ENCODE peak calls at places on chromosomes 4 and X, in nine cellular contexts. E, C, G, S, A, X, R, L and I are unnamed samples.

GRCh38 chrX:131588995-131589394 is 45.1 kb downstream of the OR13H1 start:
- DNase-seq in L (no peak), C (no peak), A (no peak), E (no peak), G (no peak), R (no peak), S (no peak), X (no peak), I (no peak)

GRCh38 chr4:184369871-184370270 is 104.5 kb downstream of the IRF2 start:
- DNase-seq in A (no peak), E (no peak), R (no peak), X (no peak), C (no peak), L (no peak), G (no peak), S (no peak), I (no peak)

GRCh38 chrX:130909469-130910136 is 6.6 kb upstream of the ENOX2 start:
- DNase-seq in S (no peak), R (no peak), G (no peak), C (no peak), L (no peak), X (no peak), E (no peak), A (no peak), I (no peak)

GRCh38 chr4:76748649-76749048 is 149.3 kb downstream of the SOWAHB start:
- DNase-seq in S (no peak), E (no peak), A (peak; percentile 52), G (no peak), L (no peak), X (peak; percentile 41), R (peak; percentile 29), C (no peak), I (no peak)

GRCh38 chrX:20229155-20229554 is 37.6 kb downstream of the RPS6KA3 start:
- DNase-seq in S (no peak), X (no peak), R (no peak), G (no peak), A (no peak), C (no peak), E (no peak), L (no peak), I (no peak)

GRCh38 chrX:48996969-48997368 is 5.1 kb downstream of the GRIPAP1 start:
- DNase-seq in X (no peak), S (no peak), R (no peak), A (no peak), C (no peak), G (no peak), E (no peak), L (no peak), I (no peak)

GRCh38 chr4:145785391-145786008 is 105.6 kb downstream of the C4orf51 start:
- DNase-seq in L (no peak), X (no peak), S (no peak), C (no peak), R (no peak), A (peak; percentile 54), G (no peak), E (no peak), I (no peak)

GRCh38 chr4:157425897-157426296 is 205.4 kb downstream of the GRIA2 start:
- DNase-seq in G (no peak), X (no peak), E (no peak), L (no peak), C (no peak), A (no peak), S (no peak), R (no peak), I (no peak)

GRCh38 chr4:186827542-186827887 is 103.9 kb upstream of the FAT1 start:
- DNase-seq in A (no peak), G (no peak), C (no peak), E (no peak), X (peak; percentile 51), R (no peak), L (no peak), S (no peak), I (no peak)

GRCh38 chrX:31590581-31591113 is 518.8 kb upstream of the FTHL17 start:
- DNase-seq in R (no peak), X (peak; percentile 72), G (no peak), L (no peak), S (no peak), E (no peak), C (no peak), A (no peak), I (no peak)

GRCh38 chr4:41506071-41506470 is 31.9 kb upstream of the LIMCH1 start:
- DNase-seq in X (peak; percentile 13), A (no peak), S (no peak), R (no peak), L (no peak), E (no peak), G (no peak), C (no peak), I (no peak)

GRCh38 chrX:56978172-56978571 is 17.2 kb downstream of the SPIN3 start:
- DNase-seq in R (no peak), S (no peak), E (no peak), G (no peak), C (no peak), A (peak; percentile 33), L (peak; percentile 18), X (peak; percentile 44), I (no peak)

GRCh38 chrX:40996886-40997530 is 88.2 kb upstream of the USP9X start:
- DNase-seq in C (no peak), L (no peak), E (no peak), S (no peak), R (no peak), A (no peak), G (no peak), X (peak; percentile 81), I (no peak)

GRCh38 chrX:100316987-100317386 is 93.1 kb downstream of the PCDH19 start:
- DNase-seq in S (no peak), X (no peak), L (peak; percentile 30), C (no peak), G (no peak), A (no peak), R (no peak), E (no peak), I (peak; percentile 47)

GRCh38 chrX:69505772-69506616 is 1.9 kb downstream of the NALF2 start:
- DNase-seq in X (no peak), R (peak; percentile 63), A (no peak), G (no peak), L (no peak), S (no peak), C (no peak), E (no peak), I (no peak)

GRCh38 chr4:80188457-80188800 is 8.9 kb upstream of the PRDM8 start:
- DNase-seq in R (no peak), S (no peak), G (no peak), L (no peak), X (no peak), A (no peak), C (no peak), E (no peak), I (no peak)

GRCh38 chr4:122917731-122918130 is 4.7 kb downstream of the NUDT6 start:
- DNase-seq in R (no peak), C (no peak), S (no peak), A (no peak), G (no peak), L (no peak), E (no peak), X (peak; percentile 28), I (no peak)

GRCh38 chr4:138310498-138310897 is 68.3 kb upstream of the SLC7A11 start:
- DNase-seq in R (no peak), C (no peak), A (no peak), G (no peak), S (no peak), E (no peak), X (peak; percentile 53), L (no peak), I (no peak)

GRCh38 chrX:154308108-154308946 is 12.7 kb downstream of the TKTL1 start:
- DNase-seq in A (peak; percentile 15), R (no peak), C (peak; percentile 48), E (peak; percentile 44), X (peak; percentile 10), G (peak; percentile 36), L (peak; percentile 66), S (no peak), I (peak; percentile 49)

GRCh38 chrX:154312116-154312515 is 16.5 kb downstream of the TKTL1 start:
- DNase-seq in A (no peak), C (no peak), S (no peak), E (no peak), R (no peak), L (no peak), G (no peak), X (no peak), I (no peak)

GRCh38 chrX:154309041-154309775 is 13.6 kb downstream of the TKTL1 start:
- DNase-seq in G (no peak), E (no peak), X (no peak), S (no peak), R (no peak), C (no peak), L (no peak), A (no peak), I (no peak)

GRCh38 chrX:154313147-154313546 is 17.6 kb downstream of the TKTL1 start:
- DNase-seq in E (no peak), G (no peak), C (no peak), R (no peak), S (no peak), X (no peak), L (no peak), A (no peak), I (no peak)

GRCh38 chrX:154310991-154311541 is 15.5 kb downstream of the TKTL1 start:
- DNase-seq in A (no peak), X (peak; percentile 7), C (no peak), E (no peak), S (no peak), L (no peak), R (no peak), G (no peak), I (no peak)
- H3K4me1 ChIP-seq in A (no peaks in the 10 kb centered on the region), X (no peaks in the 10 kb centered on the region), C (no peaks in the 10 kb centered on the region), E (no peaks in the 10 kb centered on the region), S (no peaks in the 10 kb centered on the region), L (no peaks in the 10 kb centered on the region), R (no peaks in the 10 kb centered on the region), G (no peaks in the 10 kb centered on the region), I (no peaks in the 10 kb centered on the region)

GRCh38 chrX:63746715-63747114 is 38.3 kb downstream of the ARHGEF9 start:
- DNase-seq in R (no peak), C (no peak), A (no peak), L (no peak), E (no peak), X (no peak), G (no peak), S (no peak), I (no peak)
- H3K27ac ChIP-seq in R (no peak overlapping the region), C (no peak overlapping the region), A (no peak overlapping the region), L (peak overlapping the region; percentile 6), E (no peak overlapping the region), X (no peak overlapping the region), G (no peak overlapping the region), S (no peak overlapping the region), I (no peak overlapping the region)

GRCh38 chrX:53458082-53458481 is 23.9 kb upstream of the HSD17B10 start:
- DNase-seq in L (no peak), S (no peak), X (peak; percentile 32), A (no peak), G (no peak), R (no peak), C (no peak), E (no peak), I (no peak)
- TF ChIP-seq CTCF in L (no peak), S (no peak), X (peak; percentile 34), A (no peak), G (peak; percentile 44), R (no peak), C (no peak), E (no peak), I (no peak)

DNA sequence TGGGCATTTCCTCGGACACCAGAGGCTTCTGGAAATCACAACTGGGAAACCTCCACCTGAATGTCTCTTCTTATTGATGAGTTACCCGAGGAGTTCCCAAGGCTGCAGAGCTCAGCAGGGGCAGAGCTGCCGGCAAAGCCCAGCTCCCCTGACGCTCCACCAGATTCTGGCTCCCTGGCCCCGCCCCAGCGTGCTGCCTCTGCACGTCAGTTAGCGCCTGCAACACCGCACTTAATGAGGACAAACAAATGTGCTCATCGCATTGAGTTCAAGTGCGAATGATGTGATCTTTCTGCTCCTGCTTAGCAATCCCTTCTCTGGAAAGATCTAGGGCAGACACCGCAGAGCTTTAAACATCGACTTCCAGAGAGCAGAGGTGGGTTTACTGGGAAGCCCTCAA is 55.5 kb upstream of the FBXW7 start:
- DNase-seq in X (peak; percentile 11), L (peak; percentile 34), E (peak; percentile 25), R (peak; percentile 56), S (no peak), A (no peak), G (no peak), C (peak; percentile 30), I (peak; percentile 61)
- H3K4me1 ChIP-seq in X (peaks cover 9% of the 10 kb centered on the region), L (no peaks in the 10 kb centered on the region), E (no peaks in the 10 kb centered on the region), R (no peaks in the 10 kb centered on the region), S (no peaks in the 10 kb centered on the region), A (no peaks in the 10 kb centered on the region), G (peaks cover 2% of the 10 kb centered on the region), C (no peaks in the 10 kb centered on the region), I (no peaks in the 10 kb centered on the region)